ENCODE peak calls at places on chromosomes 5 and 9, in seven cellular contexts. One of them, this sample, is unnamed. For H3K4me1, the result is how much of the 10 kb centered on the place peaks cover.

GRCh38 chr9:15248596-15248995 is 58.4 kb downstream of the TTC39B start:
- DNase-seq in suprapubic skin: no peak
- DNase-seq in breast epithelium: no peak
- DNase-seq in body of pancreas: no peak
- DNase-seq in A549: no peak
- DNase-seq in prostate gland: no peak
- DNase-seq in transverse colon: no peak
- DNase-seq in this sample: no peak

GRCh38 chr5:61675015-61675692 is 343.1 kb downstream of the ZSWIM6 start:
- DNase-seq in suprapubic skin: no peak
- DNase-seq in breast epithelium: no peak
- DNase-seq in body of pancreas: peak
- DNase-seq in A549: no peak
- DNase-seq in prostate gland: no peak
- DNase-seq in transverse colon: peak
- DNase-seq in this sample: no peak

GRCh38 chr5:33258553-33258952 is 182.2 kb upstream of the TARS1 start:
- DNase-seq in suprapubic skin: no peak
- DNase-seq in breast epithelium: no peak
- DNase-seq in body of pancreas: no peak
- DNase-seq in A549: no peak
- DNase-seq in prostate gland: no peak
- DNase-seq in transverse colon: no peak
- DNase-seq in this sample: no peak

GRCh38 chr9:134058716-134059115 is 9.1 kb downstream of the BRD3 start:
- DNase-seq in suprapubic skin: no peak
- DNase-seq in breast epithelium: peak
- DNase-seq in body of pancreas: no peak
- DNase-seq in A549: no peak
- DNase-seq in prostate gland: no peak
- DNase-seq in transverse colon: no peak
- DNase-seq in this sample: peak

GRCh38 chr5:527646-528591 is 3.7 kb upstream of the SLC9A3 start:
- DNase-seq in suprapubic skin: no peak
- DNase-seq in breast epithelium: no peak
- DNase-seq in body of pancreas: no peak
- DNase-seq in A549: no peak
- DNase-seq in prostate gland: no peak
- DNase-seq in transverse colon: no peak
- DNase-seq in this sample: no peak

GRCh38 chr5:58773744-58774441 is 191.0 kb downstream of the RAB3C start:
- DNase-seq in suprapubic skin: no peak
- DNase-seq in breast epithelium: no peak
- DNase-seq in body of pancreas: peak
- DNase-seq in A549: no peak
- DNase-seq in prostate gland: no peak
- DNase-seq in transverse colon: no peak
- DNase-seq in this sample: no peak

GRCh38 chr5:170656346-170656745 is 127.2 kb upstream of the GABRP start:
- DNase-seq in suprapubic skin: no peak
- DNase-seq in breast epithelium: no peak
- DNase-seq in body of pancreas: no peak
- DNase-seq in A549: no peak
- DNase-seq in prostate gland: no peak
- DNase-seq in transverse colon: no peak
- DNase-seq in this sample: no peak

GRCh38 chr9:127931092-127931881 is 710 bp upstream of the PIP5KL1 start:
- DNase-seq in suprapubic skin: no peak
- DNase-seq in breast epithelium: no peak
- DNase-seq in body of pancreas: no peak
- DNase-seq in A549: peak
- DNase-seq in prostate gland: no peak
- DNase-seq in transverse colon: no peak
- DNase-seq in this sample: no peak

GRCh38 chr9:98692392-98692791 is 16.3 kb downstream of the GABBR2 start:
- DNase-seq in suprapubic skin: no peak
- DNase-seq in breast epithelium: no peak
- DNase-seq in body of pancreas: no peak
- DNase-seq in A549: no peak
- DNase-seq in prostate gland: no peak
- DNase-seq in transverse colon: no peak
- DNase-seq in this sample: no peak

GRCh38 chr9:134813841-134814240 is 66.8 kb upstream of the FCN2 start:
- DNase-seq in suprapubic skin: no peak
- DNase-seq in breast epithelium: no peak
- DNase-seq in body of pancreas: no peak
- DNase-seq in A549: no peak
- DNase-seq in prostate gland: no peak
- DNase-seq in transverse colon: no peak
- DNase-seq in this sample: no peak

GRCh38 chr9:114592356-114592755 is 4.8 kb downstream of the ATP6V1G1 start:
- DNase-seq in suprapubic skin: no peak
- DNase-seq in breast epithelium: no peak
- DNase-seq in body of pancreas: no peak
- DNase-seq in A549: no peak
- DNase-seq in prostate gland: peak
- DNase-seq in transverse colon: peak
- DNase-seq in this sample: no peak

GRCh38 chr9:96015876-96016686 is 140.6 kb downstream of the ERCC6L2 start:
- DNase-seq in suprapubic skin: no peak
- DNase-seq in breast epithelium: no peak
- DNase-seq in body of pancreas: no peak
- DNase-seq in A549: no peak
- DNase-seq in prostate gland: no peak
- DNase-seq in transverse colon: no peak
- DNase-seq in this sample: no peak

GRCh38 chr5:122929001-122929400 is 83.6 kb downstream of the SNX24 start:
- DNase-seq in suprapubic skin: no peak
- DNase-seq in breast epithelium: no peak
- DNase-seq in body of pancreas: no peak
- DNase-seq in A549: no peak
- DNase-seq in prostate gland: no peak
- DNase-seq in transverse colon: no peak
- DNase-seq in this sample: no peak

GRCh38 chr5:135842737-135843136 is 8.3 kb downstream of the SLC25A48 start:
- DNase-seq in suprapubic skin: no peak
- DNase-seq in breast epithelium: no peak
- DNase-seq in body of pancreas: no peak
- DNase-seq in A549: no peak
- DNase-seq in prostate gland: no peak
- DNase-seq in transverse colon: no peak
- DNase-seq in this sample: no peak

GRCh38 chr5:522899-523657 is 1.2 kb downstream of the SLC9A3 start:
- DNase-seq in suprapubic skin: no peak
- DNase-seq in breast epithelium: no peak
- DNase-seq in body of pancreas: peak
- DNase-seq in A549: peak
- DNase-seq in prostate gland: no peak
- DNase-seq in transverse colon: peak
- DNase-seq in this sample: no peak

GRCh38 chr5:149268928-149269557 is 2.6 kb upstream of the AFAP1L1 start:
- DNase-seq in suprapubic skin: no peak
- DNase-seq in breast epithelium: no peak
- DNase-seq in body of pancreas: no peak
- DNase-seq in A549: peak
- DNase-seq in prostate gland: no peak
- DNase-seq in transverse colon: no peak
- DNase-seq in this sample: no peak

GRCh38 chr9:117305454-117305853 is 109.4 kb downstream of the ASTN2 start:
- DNase-seq in suprapubic skin: no peak
- DNase-seq in breast epithelium: no peak
- DNase-seq in body of pancreas: no peak
- DNase-seq in A549: no peak
- DNase-seq in prostate gland: no peak
- DNase-seq in transverse colon: no peak
- DNase-seq in this sample: no peak
- H3K4me1 ChIP-seq in suprapubic skin: under half
- H3K4me1 ChIP-seq in breast epithelium: under half
- H3K4me1 ChIP-seq in body of pancreas: under half
- H3K4me1 ChIP-seq in A549: under half
- H3K4me1 ChIP-seq in prostate gland: under half
- H3K4me1 ChIP-seq in transverse colon: under half
- H3K4me1 ChIP-seq in this sample: under half

DNA sequence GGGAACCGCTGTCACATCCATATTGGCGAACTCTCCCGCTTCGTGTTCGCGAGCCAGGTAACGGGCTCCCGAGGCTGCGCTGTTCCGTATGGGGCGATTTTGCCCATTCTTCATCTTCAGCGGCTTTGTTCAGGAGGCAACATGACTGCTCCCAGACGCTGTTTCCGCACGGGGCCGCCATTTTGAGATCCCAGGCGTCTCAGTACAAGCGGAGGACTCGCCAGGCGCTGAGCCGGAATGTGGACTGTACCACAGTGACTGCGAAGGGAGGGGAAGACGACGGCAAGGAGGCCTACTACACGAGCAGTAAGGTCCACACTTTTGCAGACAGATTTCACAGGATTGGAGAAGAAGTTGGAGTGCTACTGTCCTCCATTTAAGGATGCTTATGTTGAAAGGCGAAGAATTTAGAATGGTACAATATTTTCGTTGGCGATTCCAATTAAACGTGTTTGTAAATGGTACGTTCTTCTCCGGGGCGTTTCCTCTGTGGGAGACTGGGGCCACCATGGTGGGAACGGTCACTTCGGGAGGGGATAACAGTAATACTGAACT is 41.6 kb upstream of the ZNF300 start:
- DNase-seq in suprapubic skin: peak
- DNase-seq in breast epithelium: peak
- DNase-seq in body of pancreas: peak
- DNase-seq in A549: no peak
- DNase-seq in prostate gland: peak
- DNase-seq in transverse colon: peak
- DNase-seq in this sample: peak
- TF ChIP-seq POLR2A in suprapubic skin: no peak
- TF ChIP-seq POLR2A in breast epithelium: no peak
- TF ChIP-seq POLR2A in body of pancreas: peak
- TF ChIP-seq POLR2A in A549: no peak
- TF ChIP-seq POLR2A in prostate gland: no peak
- TF ChIP-seq POLR2A in transverse colon: no peak
- TF ChIP-seq POLR2A in this sample: peak

GRCh38 chr9:124264812-124265211 is 7.1 kb downstream of the NEK6 start:
- DNase-seq in suprapubic skin: no peak
- DNase-seq in breast epithelium: no peak
- DNase-seq in body of pancreas: no peak
- DNase-seq in A549: no peak
- DNase-seq in prostate gland: peak
- DNase-seq in transverse colon: peak
- DNase-seq in this sample: no peak
- H3K4me1 ChIP-seq in suprapubic skin: half or more
- H3K4me1 ChIP-seq in breast epithelium: under half
- H3K4me1 ChIP-seq in body of pancreas: half or more
- H3K4me1 ChIP-seq in A549: half or more
- H3K4me1 ChIP-seq in prostate gland: under half
- H3K4me1 ChIP-seq in transverse colon: half or more
- H3K4me1 ChIP-seq in this sample: under half

GRCh38 chr5:172795401-172795977 is 24.5 kb upstream of the DUSP1 start:
- DNase-seq in suprapubic skin: peak
- DNase-seq in breast epithelium: peak
- DNase-seq in body of pancreas: peak
- DNase-seq in A549: no peak
- DNase-seq in prostate gland: no peak
- DNase-seq in transverse colon: peak
- DNase-seq in this sample: peak
- TF ChIP-seq POLR2A in suprapubic skin: no peak
- TF ChIP-seq POLR2A in breast epithelium: no peak
- TF ChIP-seq POLR2A in body of pancreas: no peak
- TF ChIP-seq POLR2A in A549: no peak
- TF ChIP-seq POLR2A in prostate gland: no peak
- TF ChIP-seq POLR2A in transverse colon: no peak
- TF ChIP-seq POLR2A in this sample: peak

GRCh38 chr9:70392189-70392588 is 22.3 kb downstream of the KLF9 start:
- DNase-seq in suprapubic skin: no peak
- DNase-seq in breast epithelium: no peak
- DNase-seq in body of pancreas: no peak
- DNase-seq in A549: no peak
- DNase-seq in prostate gland: no peak
- DNase-seq in transverse colon: no peak
- DNase-seq in this sample: no peak

GRCh38 chr9:70389188-70389587 is 25.3 kb downstream of the KLF9 start:
- DNase-seq in suprapubic skin: no peak
- DNase-seq in breast epithelium: no peak
- DNase-seq in body of pancreas: no peak
- DNase-seq in A549: no peak
- DNase-seq in prostate gland: no peak
- DNase-seq in transverse colon: no peak
- DNase-seq in this sample: no peak

GRCh38 chr9:70392850-70393249 is 21.6 kb downstream of the KLF9 start:
- DNase-seq in suprapubic skin: no peak
- DNase-seq in breast epithelium: no peak
- DNase-seq in body of pancreas: no peak
- DNase-seq in A549: no peak
- DNase-seq in prostate gland: no peak
- DNase-seq in transverse colon: no peak
- DNase-seq in this sample: no peak

GRCh38 chr9:70389642-70390266 is 24.7 kb downstream of the KLF9 start:
- DNase-seq in suprapubic skin: no peak
- DNase-seq in breast epithelium: no peak
- DNase-seq in body of pancreas: no peak
- DNase-seq in A549: no peak
- DNase-seq in prostate gland: no peak
- DNase-seq in transverse colon: no peak
- DNase-seq in this sample: no peak

GRCh38 chr9:70390922-70391321 is 23.5 kb downstream of the KLF9 start:
- DNase-seq in suprapubic skin: no peak
- DNase-seq in breast epithelium: no peak
- DNase-seq in body of pancreas: no peak
- DNase-seq in A549: no peak
- DNase-seq in prostate gland: no peak
- DNase-seq in transverse colon: no peak
- DNase-seq in this sample: no peak
- H3K4me1 ChIP-seq in suprapubic skin: half or more
- H3K4me1 ChIP-seq in breast epithelium: under half
- H3K4me1 ChIP-seq in body of pancreas: half or more
- H3K4me1 ChIP-seq in A549: under half
- H3K4me1 ChIP-seq in prostate gland: under half
- H3K4me1 ChIP-seq in transverse colon: half or more
- H3K4me1 ChIP-seq in this sample: under half

GRCh38 chr5:151079838-151080619 is 805 bp downstream of the TNIP1 start:
- DNase-seq in suprapubic skin: no peak
- DNase-seq in breast epithelium: no peak
- DNase-seq in body of pancreas: no peak
- DNase-seq in A549: peak
- DNase-seq in prostate gland: peak
- DNase-seq in transverse colon: no peak
- DNase-seq in this sample: no peak
- TF ChIP-seq POLR2A in suprapubic skin: no peak
- TF ChIP-seq POLR2A in breast epithelium: no peak
- TF ChIP-seq POLR2A in body of pancreas: no peak
- TF ChIP-seq POLR2A in A549: no peak
- TF ChIP-seq POLR2A in prostate gland: no peak
- TF ChIP-seq POLR2A in transverse colon: no peak
- TF ChIP-seq POLR2A in this sample: no peak